ENCODE peak calls at places on chromosomes 12 and 14, in five cellular contexts. V, R, Q, L and C are unnamed samples.

GRCh38 chr12:54977857-54978256 is 6.7 kb downstream of the TESPA1 start:
- DNase-seq in L (no peak), V (no peak), Q (no peak), R (peak), C (no peak)

GRCh38 chr12:85358715-85359114 is 78.7 kb downstream of the ALX1 start:
- DNase-seq in Q (no peak), R (no peak), V (no peak), L (no peak), C (no peak)

GRCh38 chr14:22557846-22558220 is 31.2 kb downstream of the DAD1 start:
- DNase-seq in Q (no peak), V (no peak), R (no peak), L (no peak), C (no peak)

GRCh38 chr12:124501080-124501642 is 66.3 kb downstream of the NCOR2 start:
- DNase-seq in Q (no peak), L (no peak), V (no peak), R (no peak), C (no peak)

GRCh38 chr12:123907021-123907420 is 65.6 kb downstream of the CCDC92 start:
- DNase-seq in Q (no peak), L (no peak), V (no peak), R (no peak), C (no peak)

GRCh38 chr12:93378373-93379310 is 917 bp downstream of the NUDT4 start:
- DNase-seq in Q (no peak), R (peak), L (no peak), V (no peak), C (no peak)

GRCh38 chr12:96068636-96069035 is 33.2 kb upstream of the LTA4H start:
- DNase-seq in Q (no peak), V (no peak), R (no peak), L (no peak), C (no peak)

GRCh38 chr14:22333408-22334274 is 255.4 kb downstream of the DAD1 start:
- DNase-seq in V (no peak), Q (peak), L (no peak), R (peak), C (no peak)

GRCh38 chr14:105168496-105168978 is at the start of gene JAG2:
- DNase-seq in V (no peak), R (peak), Q (no peak), L (no peak), C (peak)

GRCh38 chr12:130650131-130650530 is 66.0 kb downstream of the RIMBP2 start:
- DNase-seq in Q (no peak), V (no peak), L (no peak), R (no peak), C (no peak)
- TF ChIP-seq JUND in Q (no peak), V (no peak), L (no peak), R (no peak), C (no peak)

GRCh38 chr12:12326262-12326661 is 23.8 kb downstream of the MANSC1 start:
- DNase-seq in R (no peak), V (no peak), L (no peak), Q (no peak), C (no peak)

GRCh38 chr12:12323118-12323517 is 26.9 kb downstream of the MANSC1 start:
- DNase-seq in V (no peak), Q (no peak), L (no peak), R (no peak), C (no peak)

GRCh38 chr12:12327802-12328201 is 22.2 kb downstream of the MANSC1 start:
- DNase-seq in R (peak), L (no peak), V (peak), Q (peak), C (peak)

GRCh38 chr12:12319501-12320322 is 30.3 kb downstream of the MANSC1 start:
- DNase-seq in Q (no peak), L (no peak), V (no peak), R (no peak), C (no peak)

GRCh38 chr12:12323606-12324005 is 26.4 kb downstream of the MANSC1 start:
- DNase-seq in Q (no peak), L (no peak), R (no peak), V (no peak), C (no peak)
- TF ChIP-seq JUND in Q (no peak), L (no peak), R (no peak), V (no peak), C (no peak)

GRCh38 chr12:107229827-107230226 is 136.5 kb upstream of the CRY1 start:
- DNase-seq in V (no peak), L (no peak), Q (no peak), R (no peak), C (no peak)

GRCh38 chr12:107235600-107235999 is 142.3 kb upstream of the CRY1 start:
- DNase-seq in L (no peak), R (no peak), V (no peak), Q (no peak), C (no peak)

GRCh38 chr12:107228076-107228475 is 134.7 kb upstream of the CRY1 start:
- DNase-seq in V (no peak), L (no peak), R (no peak), Q (no peak), C (no peak)

GRCh38 chr12:107225626-107226025 is 132.3 kb upstream of the CRY1 start:
- DNase-seq in V (no peak), Q (no peak), L (peak), R (no peak), C (no peak)

DNA sequence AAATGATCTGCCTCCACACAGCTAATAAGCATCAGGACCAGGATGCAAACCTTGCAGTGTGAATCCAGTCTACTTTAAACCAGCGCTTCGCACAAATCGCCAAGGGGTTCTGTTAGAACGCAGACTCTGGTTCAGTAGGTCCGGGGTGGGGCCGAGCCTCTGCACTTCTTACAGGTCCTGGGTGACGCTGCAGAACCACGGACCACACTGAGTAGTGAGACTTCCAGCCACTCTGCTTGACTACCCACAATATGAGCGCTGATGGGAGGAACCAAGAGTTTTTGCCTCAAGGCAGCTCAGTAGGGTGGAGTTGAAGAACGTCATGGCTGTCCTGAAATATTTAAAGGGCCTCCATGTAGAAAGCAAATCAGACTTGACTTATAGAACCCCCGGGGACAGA is 137.9 kb upstream of the CRY1 start:
- DNase-seq in Q (no peak), L (no peak), V (no peak), R (no peak), C (no peak)
- TF ChIP-seq JUND in Q (no peak), L (no peak), V (no peak), R (no peak), C (no peak)

DNA sequence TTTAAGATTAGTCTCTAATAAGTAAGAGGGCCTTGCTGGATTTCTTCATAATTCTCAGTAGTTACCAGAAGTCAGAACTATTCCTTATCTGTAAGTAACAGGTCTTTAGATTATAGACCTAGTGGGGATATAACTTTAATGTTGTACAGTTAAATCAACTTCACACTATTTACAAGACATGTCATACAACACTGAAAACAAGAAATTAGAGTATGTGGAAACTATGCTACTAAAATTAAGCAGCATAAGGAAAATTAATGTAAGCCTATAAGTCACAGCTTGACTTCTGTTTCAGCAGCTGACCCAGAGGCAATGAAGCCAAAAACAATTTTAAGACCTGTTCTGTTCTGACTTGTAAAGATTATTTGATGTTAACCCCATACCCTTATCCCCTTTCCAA is 398.3 kb downstream of the RAD51B start:
- DNase-seq in V (no peak), L (no peak), Q (no peak), R (no peak), C (no peak)
- TF ChIP-seq JUND in V (no peak), L (no peak), Q (no peak), R (no peak), C (no peak)